ENCODE peak calls at places on chromosomes 6 and 20, in six cellular contexts. R is uterus, Y is heart left ventricle, W is H1, D is sigmoid colon, Q is esophagus muscularis mucosa. K is an unnamed sample. For H3K9me3, the result is how much of the 10 kb centered on the place peaks cover.

GRCh38 chr20:54133434-54134427 is 40.1 kb downstream of the CYP24A1 start:
- DNase-seq in R (no peak), Y (no peak), W (no peak), D (no peak), Q (no peak), K (peak)

GRCh38 chr6:31572041-31572911 is at the start of gene LTA:
- DNase-seq in R (no peak), Y (no peak), W (no peak), D (no peak), Q (no peak), K (peak)

GRCh38 chr20:38706482-38706881 is 17.8 kb upstream of the SLC32A1 start:
- DNase-seq in R (no peak), Y (no peak), W (no peak), D (no peak), Q (no peak), K (no peak)

GRCh38 chr6:124022641-124023040 is 219.0 kb downstream of the NKAIN2 start:
- DNase-seq in R (no peak), Y (no peak), W (no peak), D (no peak), Q (no peak), K (no peak)

GRCh38 chr6:154842828-154843227 is 109.6 kb downstream of the SCAF8 start:
- DNase-seq in R (no peak), Y (no peak), W (no peak), D (no peak), Q (no peak), K (no peak)

GRCh38 chr6:32637883-32638282 is 677 bp downstream of the HLA-DQA1 start:
- DNase-seq in R (no peak), Y (no peak), W (no peak), D (no peak), Q (no peak), K (no peak)

GRCh38 chr6:149176971-149177667 is 140.4 kb upstream of the TAB2 start:
- DNase-seq in R (no peak), Y (no peak), W (no peak), D (no peak), Q (no peak), K (no peak)

GRCh38 chr6:7215140-7215539 is 97.9 kb downstream of the SSR1 start:
- DNase-seq in R (no peak), Y (no peak), W (no peak), D (no peak), Q (no peak), K (no peak)

GRCh38 chr20:33863440-33864323 is 52.5 kb downstream of the CHMP4B start:
- DNase-seq in R (no peak), Y (no peak), W (no peak), D (no peak), Q (no peak), K (peak)

GRCh38 chr20:62239278-62239879 is 1.1 kb downstream of the OSBPL2 start:
- DNase-seq in R (no peak), Y (no peak), W (no peak), D (no peak), Q (no peak), K (peak)

GRCh38 chr20:57655812-57656161 is 35.6 kb upstream of the ZBP1 start:
- DNase-seq in R (peak), Y (peak), W (no peak), D (peak), Q (peak), K (no peak)

GRCh38 chr6:12751694-12752304 is 35.2 kb downstream of the PHACTR1 start:
- DNase-seq in R (no peak), Y (peak), W (no peak), D (no peak), Q (no peak), K (peak)

GRCh38 chr20:8438748-8439147 is 306.7 kb downstream of the PLCB1 start:
- DNase-seq in R (no peak), Y (no peak), W (no peak), D (no peak), Q (no peak), K (no peak)

GRCh38 chr6:53710788-53711187 is 45.2 kb upstream of the KLHL31 start:
- DNase-seq in R (no peak), Y (no peak), W (no peak), D (no peak), Q (no peak), K (no peak)

DNA sequence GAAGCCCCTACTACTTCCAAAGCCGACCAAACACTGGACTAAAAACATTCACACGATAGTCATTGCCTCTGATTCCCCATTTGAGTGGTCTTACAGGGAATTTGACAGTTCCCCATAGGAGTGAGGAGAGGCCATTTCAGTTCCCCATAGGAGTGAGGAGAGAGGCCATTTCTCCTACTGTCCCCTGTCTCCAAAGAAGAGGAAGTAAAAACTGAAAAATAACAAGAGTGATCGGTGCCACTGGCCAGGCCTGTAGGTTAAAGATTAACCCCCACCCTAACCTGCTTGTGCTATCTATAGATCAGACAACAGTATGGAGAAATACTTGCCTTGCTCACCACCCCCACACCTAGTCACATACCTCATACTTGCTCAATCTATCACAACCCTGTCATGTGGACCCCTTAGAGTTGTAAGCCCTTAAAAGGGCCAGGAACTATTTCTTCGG is 204.0 kb upstream of the MOCS1 start:
- DNase-seq in R (no peak), Y (no peak), W (no peak), D (no peak), Q (no peak), K (peak)
- TF ChIP-seq POLR2A in R (no peak), Y (no peak), W (no peak), D (no peak), Q (no peak), K (no peak)

DNA sequence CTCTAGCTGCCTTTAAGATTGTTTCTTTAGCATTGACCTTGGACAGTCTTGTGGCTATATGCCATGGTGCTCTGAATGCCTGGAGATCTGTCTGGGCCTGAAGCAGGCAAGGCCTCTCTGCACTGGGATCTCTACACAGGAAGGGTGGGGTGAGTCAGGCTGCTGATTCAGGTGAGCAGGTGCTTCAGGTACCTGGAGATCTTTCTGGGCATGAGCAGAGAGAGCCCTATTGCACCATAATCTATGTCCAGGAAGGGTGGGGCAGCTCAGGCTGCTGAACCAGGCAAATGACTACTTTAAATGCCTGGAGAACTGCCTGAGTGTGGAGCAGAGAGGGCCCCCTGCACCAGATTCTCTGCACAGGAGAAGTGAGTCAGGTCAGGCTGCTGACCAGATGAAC is 94.5 kb downstream of the TPBG start:
- DNase-seq in R (no peak), Y (no peak), W (no peak), D (no peak), Q (no peak), K (no peak)
- H3K9me3 ChIP-seq in R (under half), Y (under half), W (under half), D (under half), Q (under half), K (under half)

DNA sequence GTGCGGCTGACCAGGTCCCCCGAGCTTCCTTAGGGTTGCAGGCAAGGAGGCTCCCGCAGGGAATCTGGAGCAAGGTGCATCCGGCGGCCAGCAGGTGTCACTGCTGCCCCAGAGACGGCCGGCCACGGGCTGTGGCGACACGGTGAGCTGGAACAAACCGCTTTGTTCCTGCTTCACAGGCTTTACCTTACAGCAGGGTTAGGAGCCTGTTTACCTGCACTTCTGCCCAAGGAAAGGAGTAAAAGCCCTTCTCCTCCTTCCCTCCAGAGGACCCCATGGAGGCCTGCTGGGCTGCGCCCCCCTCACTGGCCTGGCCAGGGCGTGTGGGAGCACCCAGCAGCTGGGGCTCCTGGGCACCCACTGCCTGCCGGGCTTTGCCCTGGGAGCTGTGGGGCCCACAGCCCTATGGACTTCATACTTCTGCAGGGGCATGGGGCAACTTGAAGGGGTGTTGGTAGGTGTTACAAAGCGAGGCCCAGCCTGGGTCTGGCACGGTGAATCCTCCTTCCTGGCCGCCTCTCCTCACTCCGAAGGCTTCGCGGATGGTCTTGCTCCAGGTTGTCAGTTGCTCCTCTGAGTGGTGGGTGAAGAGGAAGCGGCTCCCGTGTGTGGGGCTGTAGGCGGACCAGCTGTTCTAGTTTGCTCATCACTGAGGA is 88.4 kb downstream of the CDC5L start:
- DNase-seq in R (peak), Y (peak), W (peak), D (peak), Q (peak), K (peak)
- TF ChIP-seq POLR2A in R (no peak), Y (no peak), W (peak), D (no peak), Q (no peak), K (no peak)

DNA sequence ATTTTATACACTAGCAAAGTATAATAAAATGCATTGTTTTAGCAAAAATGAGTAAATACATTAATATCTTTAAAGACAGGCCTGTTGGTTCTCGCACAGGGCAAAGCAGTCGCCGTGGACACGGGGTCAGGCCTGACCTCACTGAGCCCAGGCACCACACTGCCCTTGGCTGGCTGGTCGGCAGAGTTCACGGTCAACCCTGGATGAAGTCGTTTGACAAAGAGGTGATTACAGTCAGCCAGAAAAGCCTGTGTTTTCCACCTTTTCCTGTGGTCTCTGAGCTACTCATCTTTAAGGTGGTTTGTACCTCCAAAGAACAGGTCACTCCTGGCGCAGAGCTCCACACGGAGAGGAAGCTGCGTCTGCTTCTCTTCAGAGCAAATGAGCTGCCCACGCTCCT is 191.5 kb downstream of the DLL1 start:
- DNase-seq in R (no peak), Y (peak), W (no peak), D (peak), Q (no peak), K (no peak)
- H3K9me3 ChIP-seq in R (under half), Y (under half), W (under half), D (under half), Q (under half), K (under half)

K was measured in transverse colon.